ENCODE peak calls at places on chromosomes 1 and 21, in six cellular contexts. H is dorsolateral prefrontal cortex, E is A549, B is MCF 10A, N is epithelial cell of esophagus, S is endothelial cell of umbilical vein. W is an unnamed sample.

GRCh38 chr1:238406098-238406497 is 515.4 kb upstream of the ZP4 start:
- DNase-seq in H (no peak), E (no peak), B (no peak), N (no peak), S (no peak), W (no peak)

GRCh38 chr21:37670883-37671282 is 245.4 kb downstream of the KCNJ6 start:
- DNase-seq in H (no peak), E (peak), B (peak), N (peak), S (peak), W (peak)

GRCh38 chr1:28135910-28136635 is 40.4 kb downstream of the PTAFR start:
- DNase-seq in H (no peak), E (no peak), B (no peak), N (no peak), S (no peak), W (no peak)

GRCh38 chr1:7677815-7678214 is 93.3 kb upstream of the VAMP3 start:
- DNase-seq in H (no peak), E (no peak), B (no peak), N (no peak), S (no peak), W (no peak)

GRCh38 chr1:160819186-160819585 is 23.2 kb downstream of the LY9 start:
- DNase-seq in H (no peak), E (no peak), B (no peak), N (no peak), S (no peak), W (no peak)

GRCh38 chr1:166811691-166812090 is 27.6 kb upstream of the POGK start:
- DNase-seq in H (no peak), E (no peak), B (no peak), N (no peak), S (no peak), W (no peak)

GRCh38 chr1:226097866-226098625 is 35.5 kb downstream of the H3-3A start:
- DNase-seq in H (no peak), E (no peak), B (peak), N (peak), S (no peak), W (peak)

GRCh38 chr1:226643167-226643566 is 94.6 kb downstream of the STUM start:
- DNase-seq in H (peak), E (no peak), B (peak), N (peak), S (no peak), W (peak)

GRCh38 chr1:18681423-18681835 is 50.8 kb downstream of the PAX7 start:
- DNase-seq in H (no peak), E (peak), B (peak), N (peak), S (no peak), W (peak)

GRCh38 chr21:32209580-32209979 is 69.3 kb downstream of the MIS18A start:
- DNase-seq in H (no peak), E (no peak), B (no peak), N (no peak), S (no peak), W (no peak)

GRCh38 chr1:231508497-231508896 is 20.0 kb upstream of the TSNAX start:
- DNase-seq in H (no peak), E (no peak), B (no peak), N (no peak), S (no peak), W (no peak)

GRCh38 chr1:59845091-59845490 is 30.3 kb downstream of the HOOK1 start:
- DNase-seq in H (no peak), E (no peak), B (no peak), N (no peak), S (no peak), W (no peak)

GRCh38 chr1:81876901-81877750 is 76.4 kb downstream of the ADGRL2 start:
- DNase-seq in H (no peak), E (peak), B (peak), N (peak), S (peak), W (peak)

GRCh38 chr1:239107676-239108075 is 278.7 kb upstream of the CHRM3 start:
- DNase-seq in H (no peak), E (no peak), B (no peak), N (no peak), S (no peak), W (no peak)

GRCh38 chr21:36323032-36323431 is 3.0 kb downstream of the MORC3 start:
- DNase-seq in H (no peak), E (no peak), B (peak), N (peak), S (peak), W (no peak)

GRCh38 chr1:101284021-101284420 is 47.2 kb downstream of the S1PR1 start:
- DNase-seq in H (no peak), E (no peak), B (no peak), N (no peak), S (no peak), W (no peak)

GRCh38 chr1:245680395-245680794 is 525.6 kb downstream of the KIF26B start:
- DNase-seq in H (no peak), E (no peak), B (no peak), N (no peak), S (no peak), W (no peak)

GRCh38 chr1:200038987-200039848 is 11.7 kb downstream of the NR5A2 start:
- DNase-seq in H (no peak), E (peak), B (peak), N (peak), S (peak), W (peak)

GRCh38 chr1:212037900-212038299 is 2.4 kb downstream of the DTL start:
- DNase-seq in H (no peak), E (no peak), B (peak), N (peak), S (no peak), W (no peak)

GRCh38 chr1:212035123-212035834 is at the start of the genes DTL and INTS7:
- DNase-seq in H (peak), E (peak), B (peak), N (peak), S (peak), W (peak)

GRCh38 chr1:212039622-212040021 is 4.1 kb downstream of the DTL start:
- DNase-seq in H (no peak), E (no peak), B (peak), N (no peak), S (no peak), W (no peak)

GRCh38 chr1:212034516-212035122 is 738 bp downstream of the INTS7 start:
- DNase-seq in H (no peak), E (no peak), B (no peak), N (no peak), S (no peak), W (no peak)

GRCh38 chr1:212035835-212036605 is 472 bp downstream of the DTL start:
- DNase-seq in H (no peak), E (no peak), B (no peak), N (peak), S (peak), W (no peak)
- TF ChIP-seq CTCF in H (no peak), E (no peak), B (no peak), N (no peak), S (no peak), W (no peak)

DNA sequence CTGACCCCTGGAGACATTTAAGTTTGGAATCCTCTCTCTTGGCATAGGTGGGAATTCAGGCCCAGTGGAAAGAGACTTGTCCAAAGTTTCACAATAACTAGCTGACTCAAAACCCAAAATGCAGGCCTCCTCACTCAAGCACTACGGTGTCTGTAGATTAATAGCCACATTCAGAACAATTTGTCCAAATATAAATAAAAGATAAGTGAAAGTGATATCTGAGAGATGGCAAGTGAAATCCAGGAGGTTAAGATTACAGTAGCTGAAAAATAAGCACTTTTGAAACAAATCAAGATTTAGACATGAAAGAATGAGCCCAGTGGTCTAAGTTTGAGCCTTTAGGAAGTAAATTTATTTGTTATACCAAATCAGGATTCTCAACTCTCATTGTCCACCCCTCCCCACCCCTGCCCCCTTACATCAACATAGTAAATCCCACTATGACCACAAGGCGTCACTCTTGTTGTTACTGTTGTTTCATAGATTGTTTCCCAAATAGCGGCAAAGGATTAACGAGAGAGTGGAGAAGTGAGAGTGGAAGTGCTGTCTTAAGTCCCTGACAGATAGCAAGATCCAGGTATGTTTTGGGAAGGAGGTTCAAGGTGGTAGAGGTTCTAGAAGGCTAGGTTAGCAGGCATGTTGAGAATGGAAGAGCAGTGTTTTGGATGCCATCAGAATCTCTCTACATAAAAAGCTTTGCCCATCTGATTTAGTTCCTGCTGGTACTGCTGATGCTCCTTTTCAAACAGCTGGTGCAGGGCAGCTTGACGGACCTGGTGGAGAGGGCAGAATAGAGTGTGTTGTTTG is 7.1 kb upstream of the TPM3 start:
- DNase-seq in H (no peak), E (peak), B (peak), N (peak), S (peak), W (peak)
- TF ChIP-seq CTCF in H (peak), E (peak), B (peak), N (peak), S (peak), W (peak)

GRCh38 chr1:246778663-246779062 is 54.5 kb downstream of the SCCPDH start:
- DNase-seq in H (no peak), E (no peak), B (no peak), N (no peak), S (no peak), W (no peak)

GRCh38 chr1:246772686-246773085 is 48.5 kb downstream of the SCCPDH start:
- DNase-seq in H (no peak), E (no peak), B (no peak), N (no peak), S (no peak), W (no peak)

GRCh38 chr1:246776923-246777322 is 52.7 kb downstream of the SCCPDH start:
- DNase-seq in H (no peak), E (no peak), B (no peak), N (no peak), S (no peak), W (no peak)

GRCh38 chr1:246773213-246773641 is 49.0 kb downstream of the SCCPDH start:
- DNase-seq in H (no peak), E (no peak), B (no peak), N (peak), S (no peak), W (no peak)

DNA sequence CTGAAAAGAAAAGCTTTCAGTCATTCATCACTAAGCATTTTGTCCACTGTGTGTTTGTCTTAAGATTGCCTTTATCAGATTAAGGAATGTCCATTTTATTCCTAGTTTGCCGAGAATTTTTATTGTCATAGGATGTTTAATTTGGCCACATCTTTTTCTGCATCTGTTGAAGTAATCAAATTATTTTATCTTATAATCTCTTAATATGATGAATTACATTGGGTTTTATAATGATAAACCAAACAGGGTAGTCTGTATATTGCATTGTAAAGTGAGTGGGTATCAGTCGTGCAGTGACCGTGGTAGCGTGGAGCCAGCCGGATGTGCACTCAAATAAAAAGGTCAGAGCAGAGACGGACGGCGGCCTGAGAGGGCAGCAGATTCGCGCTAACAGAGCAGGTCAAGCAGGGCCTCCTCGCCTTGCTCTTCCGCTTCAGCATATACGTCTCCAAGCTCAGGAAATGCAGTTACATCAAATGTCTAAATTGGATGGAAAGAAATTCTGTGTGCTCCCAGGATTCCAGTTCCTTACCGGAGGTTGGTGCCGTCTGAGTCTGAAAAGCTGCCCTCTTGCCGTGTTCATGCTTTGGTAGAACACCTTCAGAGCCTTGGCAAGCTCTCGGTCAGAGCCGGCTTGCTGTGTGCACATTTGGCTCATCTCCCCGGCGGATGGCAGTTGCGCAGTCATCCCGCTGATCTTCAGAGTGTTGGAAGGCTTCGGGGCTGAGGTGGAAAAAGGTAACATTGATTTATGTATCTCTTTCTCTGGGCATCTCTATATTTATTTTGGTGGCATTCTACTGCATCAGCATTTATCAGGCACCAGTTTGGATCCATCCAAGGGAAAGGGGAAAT is 51.5 kb downstream of the SCCPDH start:
- DNase-seq in H (no peak), E (no peak), B (no peak), N (no peak), S (no peak), W (no peak)
- TF ChIP-seq CTCF in H (no peak), E (no peak), B (no peak), N (no peak), S (no peak), W (no peak)

GRCh38 chr1:221431968-221432367 is 309.9 kb downstream of the DUSP10 start:
- DNase-seq in H (no peak), E (no peak), B (no peak), N (no peak), S (no peak), W (no peak)

GRCh38 chr1:221435510-221435909 is 306.4 kb downstream of the DUSP10 start:
- DNase-seq in H (no peak), E (peak), B (peak), N (peak), S (peak), W (peak)

GRCh38 chr1:221429262-221429661 is 312.6 kb downstream of the DUSP10 start:
- DNase-seq in H (no peak), E (no peak), B (peak), N (peak), S (no peak), W (peak)

GRCh38 chr1:221431068-221431651 is 310.7 kb downstream of the DUSP10 start:
- DNase-seq in H (no peak), E (no peak), B (peak), N (no peak), S (peak), W (no peak)

GRCh38 chr1:221430133-221430960 is 311.5 kb downstream of the DUSP10 start:
- DNase-seq in H (no peak), E (no peak), B (no peak), N (no peak), S (peak), W (no peak)
- TF ChIP-seq CTCF in H (no peak), E (no peak), B (no peak), N (no peak), S (no peak), W (no peak)

GRCh38 chr1:2380816-2381591 is 10.3 kb downstream of the MORN1 start:
- DNase-seq in H (no peak), E (no peak), B (no peak), N (no peak), S (no peak), W (no peak)
- TF ChIP-seq CTCF in H (no peak), E (no peak), B (no peak), N (no peak), S (no peak), W (no peak)

GRCh38 chr1:94235189-94236020 is 2.0 kb downstream of the ARHGAP29 start:
- DNase-seq in H (no peak), E (no peak), B (no peak), N (no peak), S (no peak), W (no peak)

GRCh38 chr1:94236021-94236491 is 1.3 kb downstream of the ARHGAP29 start:
- DNase-seq in H (no peak), E (no peak), B (peak), N (no peak), S (no peak), W (no peak)

GRCh38 chr1:94237291-94238226 is at the start of gene ARHGAP29:
- DNase-seq in H (peak), E (peak), B (peak), N (peak), S (peak), W (peak)

GRCh38 chr1:94234615-94235014 is 2.8 kb downstream of the ARHGAP29 start:
- DNase-seq in H (no peak), E (no peak), B (no peak), N (no peak), S (no peak), W (no peak)

GRCh38 chr1:94236630-94237290 is 624 bp downstream of the ARHGAP29 start:
- DNase-seq in H (no peak), E (peak), B (peak), N (peak), S (no peak), W (no peak)
- TF ChIP-seq CTCF in H (no peak), E (peak), B (peak), N (peak), S (no peak), W (peak)

DNA sequence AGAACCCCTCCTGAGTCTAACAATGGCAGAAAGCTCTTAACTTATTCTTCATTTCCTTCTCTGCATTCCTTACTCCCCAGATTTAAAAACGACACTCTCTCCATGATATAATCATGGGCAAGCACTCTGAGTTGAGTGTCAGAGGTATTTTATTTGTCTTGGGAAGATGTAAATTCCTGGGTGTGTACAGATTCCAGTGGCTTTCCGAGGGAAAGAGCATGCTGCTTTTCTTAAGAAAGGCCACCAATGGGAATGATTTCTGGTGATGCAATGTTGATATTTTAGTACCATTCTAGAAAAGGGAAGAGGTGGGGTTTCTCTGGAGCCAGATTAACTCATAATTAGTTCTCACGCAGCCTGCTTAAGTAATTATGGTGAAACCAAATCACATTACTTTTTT is 47.7 kb upstream of the BTG3 start:
- DNase-seq in H (no peak), E (peak), B (peak), N (peak), S (no peak), W (peak)
- TF ChIP-seq CTCF in H (no peak), E (no peak), B (no peak), N (no peak), S (no peak), W (no peak)

GRCh38 chr1:179448429-179449149 is 82.8 kb downstream of the AXDND1 start:
- DNase-seq in H (no peak), E (no peak), B (no peak), N (no peak), S (no peak), W (no peak)

GRCh38 chr1:179445593-179445992 is 79.8 kb downstream of the AXDND1 start:
- DNase-seq in H (no peak), E (no peak), B (no peak), N (no peak), S (no peak), W (no peak)

GRCh38 chr1:179447489-179447888 is 81.7 kb downstream of the AXDND1 start:
- DNase-seq in H (no peak), E (peak), B (peak), N (peak), S (peak), W (no peak)
- TF ChIP-seq CTCF in H (no peak), E (peak), B (peak), N (peak), S (no peak), W (no peak)